ENCODE peak calls at places on chromosomes 5 and 9, in four cellular contexts. H, E, N and Z are unnamed samples.

GRCh38 chr9:134377976-134378375 is 51.7 kb downstream of the RXRA start:
- DNase-seq in H (peak), E (no peak), N (no peak), Z (no peak)

GRCh38 chr9:83041771-83042170 is 21.2 kb downstream of the RASEF start:
- DNase-seq in H (no peak), E (no peak), N (no peak), Z (no peak)

GRCh38 chr9:121222524-121223171 is 21.0 kb upstream of the RAB14 start:
- DNase-seq in H (no peak), E (peak), N (peak), Z (no peak)

GRCh38 chr5:102678267-102679058 is 76.6 kb upstream of the PAM start:
- DNase-seq in H (no peak), E (peak), N (peak), Z (no peak)

GRCh38 chr5:82274343-82275266 is 3.5 kb downstream of the RPS23 start:
- DNase-seq in H (no peak), E (peak), N (peak), Z (no peak)

GRCh38 chr9:122402403-122403268 is 31.8 kb downstream of the PTGS1 start:
- DNase-seq in H (no peak), E (peak), N (peak), Z (peak)

GRCh38 chr9:112870556-112870955 is 20.1 kb downstream of the SLC46A2 start:
- DNase-seq in H (no peak), E (no peak), N (no peak), Z (no peak)

GRCh38 chr9:3936520-3937235 is 363.2 kb downstream of the GLIS3 start:
- DNase-seq in H (peak), E (no peak), N (peak), Z (no peak)

GRCh38 chr5:40073927-40074326 is 605.8 kb upstream of the PTGER4 start:
- DNase-seq in H (no peak), E (no peak), N (no peak), Z (no peak)
- H3K4me3 ChIP-seq in H (no peak), E (no peak), N (no peak), Z (no peak)

DNA sequence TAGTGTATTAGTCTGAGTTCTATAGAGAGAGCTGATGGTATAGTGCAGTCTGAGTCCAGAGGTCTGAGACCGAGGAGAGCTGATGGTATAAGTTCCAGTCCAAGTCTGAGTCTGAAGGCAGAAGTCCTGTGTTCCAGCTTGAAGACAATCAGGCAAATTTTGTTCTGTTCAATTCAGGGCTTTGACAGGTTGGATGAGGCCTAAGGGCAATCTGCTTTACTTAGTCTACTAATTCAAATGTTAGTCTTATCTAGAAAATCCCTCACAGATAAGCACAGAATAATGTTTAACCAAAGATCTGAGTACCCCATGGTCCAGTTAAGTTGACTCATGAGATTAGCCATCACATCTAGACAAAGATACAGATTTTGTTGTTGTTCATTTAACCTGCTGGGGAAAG is 303.0 kb upstream of the KLF4 start:
- DNase-seq in H (no peak), E (no peak), N (no peak), Z (no peak)
- TF ChIP-seq CTCF in H (no peak), E (no peak), N (no peak), Z (no peak)

DNA sequence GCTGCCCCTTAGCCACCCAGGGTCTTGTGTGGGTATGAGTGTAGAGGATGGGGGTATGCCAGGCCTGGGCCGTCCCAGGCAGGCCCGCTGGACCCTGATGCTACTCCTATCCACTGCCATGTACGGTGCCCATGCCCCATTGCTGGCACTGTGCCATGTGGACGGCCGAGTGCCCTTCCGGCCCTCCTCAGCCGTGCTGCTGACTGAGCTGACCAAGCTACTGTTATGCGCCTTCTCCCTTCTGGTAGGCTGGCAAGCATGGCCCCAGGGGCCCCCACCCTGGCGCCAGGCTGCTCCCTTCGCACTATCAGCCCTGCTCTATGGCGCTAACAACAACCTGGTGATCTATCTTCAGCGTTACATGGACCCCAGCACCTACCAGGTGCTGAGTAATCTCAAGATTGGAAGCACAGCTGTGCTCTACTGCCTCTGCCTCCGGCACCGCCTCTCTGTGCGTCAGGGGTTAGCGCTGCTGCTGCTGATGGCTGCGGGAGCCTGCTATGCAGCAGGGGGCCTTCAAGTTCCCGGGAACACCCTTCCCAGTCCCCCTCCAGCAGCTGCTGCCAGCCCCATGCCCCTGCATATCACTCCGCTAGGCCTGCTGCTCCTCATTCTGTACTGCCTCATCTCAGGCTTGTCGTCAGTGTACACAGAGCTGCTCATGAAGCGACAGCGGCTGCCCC is 2.6 kb downstream of the SLC35A4 start:
- DNase-seq in H (peak), E (no peak), N (no peak), Z (no peak)
- H3K4me3 ChIP-seq in H (no peak), E (no peak), N (no peak), Z (no peak)

DNA sequence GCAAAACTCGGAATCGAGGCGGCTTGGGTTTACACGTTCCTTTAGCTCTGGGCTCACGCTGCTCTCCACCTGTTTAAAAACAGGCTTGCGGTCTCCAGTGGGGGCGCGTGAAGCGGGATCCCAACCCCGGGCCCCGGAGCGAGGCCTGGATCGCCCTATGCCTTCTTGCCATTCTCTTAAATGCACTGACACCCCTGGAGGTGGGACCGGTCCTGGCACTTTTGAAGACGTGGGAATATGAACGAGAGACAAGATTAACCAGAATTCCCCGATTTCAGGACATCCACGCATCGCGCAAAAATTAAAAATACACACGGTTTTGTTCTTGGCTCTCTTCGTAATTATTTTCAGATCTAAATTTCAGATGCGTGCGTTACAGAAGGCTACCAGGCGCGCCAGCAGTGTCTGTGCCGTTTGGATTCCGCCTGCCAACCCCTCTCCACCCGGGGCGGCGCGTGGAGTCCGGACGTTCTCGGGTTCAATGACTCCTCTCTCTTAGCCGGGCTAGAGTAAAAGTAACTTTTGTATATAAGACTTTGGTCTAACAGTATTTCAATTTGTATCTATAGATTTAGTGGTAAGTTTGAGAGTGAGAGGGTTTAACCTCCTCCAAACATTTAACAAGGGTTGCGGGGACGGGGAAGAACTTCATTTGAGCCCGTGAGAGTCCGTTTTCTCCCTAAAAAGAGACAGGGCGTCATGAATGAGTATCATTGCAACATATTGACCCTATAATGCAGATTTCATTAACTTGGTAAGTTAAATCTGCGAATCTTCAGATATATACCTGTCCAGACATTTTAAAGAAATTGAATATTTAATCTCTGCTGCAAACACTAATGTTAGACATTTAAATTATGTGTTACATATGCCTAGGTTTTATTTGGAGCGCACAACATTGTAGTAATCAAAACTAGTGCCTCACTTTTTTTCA is 3.8 kb downstream of the FOXD1 start:
- DNase-seq in H (no peak), E (no peak), N (peak), Z (no peak)
- TF ChIP-seq CTCF in H (no peak), E (no peak), N (no peak), Z (no peak)

DNA sequence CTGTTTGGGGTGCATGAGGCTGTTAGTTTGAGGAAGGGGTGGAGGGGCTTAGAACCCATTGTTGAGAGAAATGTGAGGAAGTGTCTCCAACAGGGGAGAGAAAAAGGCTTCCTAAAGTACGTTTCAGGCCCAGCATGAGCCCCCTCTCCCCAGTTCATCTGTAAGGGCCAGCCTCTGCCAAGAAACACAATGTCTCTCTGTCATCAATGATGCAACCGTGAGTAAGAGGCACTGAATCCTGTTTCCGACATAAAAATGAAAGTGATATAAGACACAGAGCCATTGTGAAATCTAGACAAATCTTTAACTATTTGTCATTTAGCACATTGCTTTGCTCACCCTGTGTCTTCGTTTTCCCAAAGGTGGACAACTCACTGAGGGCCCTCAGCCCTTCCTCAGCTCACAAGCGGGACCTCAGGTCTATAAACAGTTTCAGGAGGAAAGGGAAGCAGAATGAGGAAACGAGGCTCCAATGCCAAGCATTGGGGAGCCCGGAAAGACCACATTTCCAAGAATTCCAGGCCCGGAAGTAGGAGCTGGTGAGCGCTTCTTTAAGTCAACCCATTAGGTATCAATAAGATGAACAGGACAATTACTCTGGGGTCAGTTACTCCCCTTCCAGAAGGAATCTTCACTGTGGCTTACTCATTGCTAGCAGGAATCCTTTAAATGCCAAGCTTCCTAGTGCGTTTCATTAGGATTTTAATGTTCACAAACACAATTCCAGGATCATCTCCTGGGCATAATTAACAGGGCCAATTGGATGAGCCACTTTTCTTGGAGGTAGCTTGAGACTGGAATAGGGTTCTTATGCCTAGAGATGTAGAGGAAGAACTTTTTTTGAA is 59.0 kb upstream of the KLF4 start:
- DNase-seq in H (no peak), E (peak), N (peak), Z (peak)
- H3K4me3 ChIP-seq in H (no peak), E (no peak), N (peak), Z (no peak)

GRCh38 chr9:99193466-99193821 is 28.3 kb downstream of the ALG2 start:
- DNase-seq in H (no peak), E (no peak), N (no peak), Z (no peak)
- TF ChIP-seq CTCF in H (no peak), E (no peak), N (no peak), Z (no peak)

GRCh38 chr9:125513634-125514413 is 193.2 kb downstream of the MAPKAP1 start:
- DNase-seq in H (no peak), E (peak), N (peak), Z (peak)
- H3K4me3 ChIP-seq in H (peak), E (peak), N (peak), Z (peak)